ENCODE peak calls at places on chromosomes 12 and 14, in ten cellular contexts. One of them, this sample, is unnamed.

GRCh38 chr12:58931518-58931917 is 11.2 kb upstream of the LRIG3 start:
- DNase-seq in iris pigment epithelial cell: no peak
- DNase-seq in amygdala: no peak
- DNase-seq in B cell: no peak
- DNase-seq in T-helper 9 cell: no peak
- DNase-seq in HEK293T: no peak
- DNase-seq in renal cortical epithelial cell: no peak
- DNase-seq in psoas muscle: no peak
- DNase-seq in ELF-1: peak
- DNase-seq in upper lobe of right lung: no peak
- DNase-seq in this sample: no peak

GRCh38 chr14:93525691-93526451 is 95.1 kb downstream of the UNC79 start:
- DNase-seq in iris pigment epithelial cell: peak
- DNase-seq in amygdala: no peak
- DNase-seq in B cell: no peak
- DNase-seq in T-helper 9 cell: no peak
- DNase-seq in HEK293T: no peak
- DNase-seq in renal cortical epithelial cell: peak
- DNase-seq in psoas muscle: no peak
- DNase-seq in ELF-1: no peak
- DNase-seq in upper lobe of right lung: no peak
- DNase-seq in this sample: no peak

GRCh38 chr14:92728781-92729364 is 19.6 kb downstream of the LGMN start:
- DNase-seq in iris pigment epithelial cell: peak
- DNase-seq in amygdala: no peak
- DNase-seq in B cell: no peak
- DNase-seq in T-helper 9 cell: no peak
- DNase-seq in HEK293T: no peak
- DNase-seq in renal cortical epithelial cell: peak
- DNase-seq in psoas muscle: no peak
- DNase-seq in ELF-1: no peak
- DNase-seq in upper lobe of right lung: no peak
- DNase-seq in this sample: no peak

GRCh38 chr14:91607322-91608047 is 97.4 kb upstream of the PPP4R3A start:
- DNase-seq in iris pigment epithelial cell: no peak
- DNase-seq in amygdala: no peak
- DNase-seq in B cell: no peak
- DNase-seq in T-helper 9 cell: no peak
- DNase-seq in HEK293T: no peak
- DNase-seq in renal cortical epithelial cell: no peak
- DNase-seq in psoas muscle: no peak
- DNase-seq in ELF-1: no peak
- DNase-seq in upper lobe of right lung: no peak
- DNase-seq in this sample: no peak

GRCh38 chr12:1815108-1815507 is 5.3 kb upstream of the LRTM2 start:
- DNase-seq in iris pigment epithelial cell: no peak
- DNase-seq in amygdala: no peak
- DNase-seq in B cell: no peak
- DNase-seq in T-helper 9 cell: no peak
- DNase-seq in HEK293T: no peak
- DNase-seq in renal cortical epithelial cell: no peak
- DNase-seq in psoas muscle: no peak
- DNase-seq in ELF-1: no peak
- DNase-seq in upper lobe of right lung: no peak
- DNase-seq in this sample: no peak

GRCh38 chr14:30443368-30444007 is 115.5 kb upstream of the G2E3 start:
- DNase-seq in iris pigment epithelial cell: peak
- DNase-seq in amygdala: no peak
- DNase-seq in B cell: no peak
- DNase-seq in T-helper 9 cell: no peak
- DNase-seq in HEK293T: peak
- DNase-seq in renal cortical epithelial cell: peak
- DNase-seq in psoas muscle: no peak
- DNase-seq in ELF-1: no peak
- DNase-seq in upper lobe of right lung: no peak
- DNase-seq in this sample: peak

GRCh38 chr12:52528641-52529143 is 8.5 kb upstream of the KRT5 start:
- DNase-seq in iris pigment epithelial cell: no peak
- DNase-seq in amygdala: peak
- DNase-seq in B cell: no peak
- DNase-seq in T-helper 9 cell: no peak
- DNase-seq in HEK293T: no peak
- DNase-seq in renal cortical epithelial cell: no peak
- DNase-seq in psoas muscle: no peak
- DNase-seq in ELF-1: no peak
- DNase-seq in upper lobe of right lung: no peak
- DNase-seq in this sample: no peak

GRCh38 chr14:55705651-55706340 is 125.8 kb downstream of the KTN1 start:
- DNase-seq in iris pigment epithelial cell: no peak
- DNase-seq in amygdala: no peak
- DNase-seq in B cell: no peak
- DNase-seq in T-helper 9 cell: no peak
- DNase-seq in HEK293T: no peak
- DNase-seq in renal cortical epithelial cell: no peak
- DNase-seq in psoas muscle: no peak
- DNase-seq in ELF-1: no peak
- DNase-seq in upper lobe of right lung: peak
- DNase-seq in this sample: no peak

GRCh38 chr12:111389635-111390034 is 16.1 kb upstream of the SH2B3 start:
- DNase-seq in iris pigment epithelial cell: no peak
- DNase-seq in amygdala: no peak
- DNase-seq in B cell: no peak
- DNase-seq in T-helper 9 cell: no peak
- DNase-seq in HEK293T: no peak
- DNase-seq in renal cortical epithelial cell: no peak
- DNase-seq in psoas muscle: no peak
- DNase-seq in ELF-1: no peak
- DNase-seq in upper lobe of right lung: no peak
- DNase-seq in this sample: no peak

GRCh38 chr14:77151245-77151644 is 9.7 kb upstream of the ZDHHC22 start:
- DNase-seq in iris pigment epithelial cell: peak
- DNase-seq in amygdala: no peak
- DNase-seq in B cell: no peak
- DNase-seq in T-helper 9 cell: no peak
- DNase-seq in HEK293T: peak
- DNase-seq in renal cortical epithelial cell: no peak
- DNase-seq in psoas muscle: no peak
- DNase-seq in ELF-1: peak
- DNase-seq in upper lobe of right lung: no peak
- DNase-seq in this sample: no peak

GRCh38 chr12:124704619-124705018 is 137.2 kb upstream of the NCOR2 start:
- DNase-seq in iris pigment epithelial cell: no peak
- DNase-seq in amygdala: no peak
- DNase-seq in B cell: no peak
- DNase-seq in T-helper 9 cell: no peak
- DNase-seq in HEK293T: no peak
- DNase-seq in renal cortical epithelial cell: no peak
- DNase-seq in psoas muscle: no peak
- DNase-seq in ELF-1: no peak
- DNase-seq in upper lobe of right lung: no peak
- DNase-seq in this sample: no peak

GRCh38 chr12:5428332-5429221 is 3.3 kb upstream of the NTF3 start:
- DNase-seq in iris pigment epithelial cell: peak
- DNase-seq in amygdala: no peak
- DNase-seq in B cell: no peak
- DNase-seq in T-helper 9 cell: no peak
- DNase-seq in HEK293T: no peak
- DNase-seq in renal cortical epithelial cell: peak
- DNase-seq in psoas muscle: no peak
- DNase-seq in ELF-1: peak
- DNase-seq in upper lobe of right lung: no peak
- DNase-seq in this sample: no peak

GRCh38 chr12:120488057-120488660 is 7.8 kb upstream of the DYNLL1 start:
- DNase-seq in iris pigment epithelial cell: no peak
- DNase-seq in amygdala: peak
- DNase-seq in B cell: no peak
- DNase-seq in T-helper 9 cell: no peak
- DNase-seq in HEK293T: no peak
- DNase-seq in renal cortical epithelial cell: no peak
- DNase-seq in psoas muscle: no peak
- DNase-seq in ELF-1: no peak
- DNase-seq in upper lobe of right lung: no peak
- DNase-seq in this sample: no peak

GRCh38 chr12:129084875-129085826 is 231.9 kb downstream of the GLT1D1 start:
- DNase-seq in iris pigment epithelial cell: no peak
- DNase-seq in amygdala: no peak
- DNase-seq in B cell: no peak
- DNase-seq in T-helper 9 cell: no peak
- DNase-seq in HEK293T: no peak
- DNase-seq in renal cortical epithelial cell: no peak
- DNase-seq in psoas muscle: no peak
- DNase-seq in ELF-1: no peak
- DNase-seq in upper lobe of right lung: no peak
- DNase-seq in this sample: no peak

GRCh38 chr14:27391331-27391730 is 793.5 kb upstream of the NOVA1 start:
- DNase-seq in iris pigment epithelial cell: peak
- DNase-seq in amygdala: no peak
- DNase-seq in B cell: no peak
- DNase-seq in T-helper 9 cell: no peak
- DNase-seq in HEK293T: no peak
- DNase-seq in renal cortical epithelial cell: peak
- DNase-seq in psoas muscle: no peak
- DNase-seq in ELF-1: no peak
- DNase-seq in upper lobe of right lung: no peak
- DNase-seq in this sample: no peak

GRCh38 chr12:130925616-130926015 is 28.1 kb upstream of the ADGRD1 start:
- DNase-seq in iris pigment epithelial cell: peak
- DNase-seq in amygdala: peak
- DNase-seq in B cell: no peak
- DNase-seq in T-helper 9 cell: no peak
- DNase-seq in HEK293T: no peak
- DNase-seq in renal cortical epithelial cell: no peak
- DNase-seq in psoas muscle: no peak
- DNase-seq in ELF-1: no peak
- DNase-seq in upper lobe of right lung: no peak
- DNase-seq in this sample: no peak

GRCh38 chr12:74408601-74409166 is 129.0 kb upstream of the ATXN7L3B start:
- DNase-seq in iris pigment epithelial cell: no peak
- DNase-seq in amygdala: no peak
- DNase-seq in B cell: no peak
- DNase-seq in T-helper 9 cell: no peak
- DNase-seq in HEK293T: no peak
- DNase-seq in renal cortical epithelial cell: no peak
- DNase-seq in psoas muscle: no peak
- DNase-seq in ELF-1: no peak
- DNase-seq in upper lobe of right lung: no peak
- DNase-seq in this sample: no peak

GRCh38 chr12:98939350-98939749 is 294.3 kb downstream of the APAF1 start:
- DNase-seq in iris pigment epithelial cell: peak
- DNase-seq in amygdala: peak
- DNase-seq in B cell: no peak
- DNase-seq in T-helper 9 cell: no peak
- DNase-seq in HEK293T: peak
- DNase-seq in renal cortical epithelial cell: peak
- DNase-seq in psoas muscle: no peak
- DNase-seq in ELF-1: peak
- DNase-seq in upper lobe of right lung: no peak
- DNase-seq in this sample: no peak

GRCh38 chr14:49249022-49249421 is 337.2 kb downstream of the RPS29 start:
- DNase-seq in iris pigment epithelial cell: no peak
- DNase-seq in amygdala: no peak
- DNase-seq in B cell: no peak
- DNase-seq in T-helper 9 cell: no peak
- DNase-seq in HEK293T: no peak
- DNase-seq in renal cortical epithelial cell: peak
- DNase-seq in psoas muscle: no peak
- DNase-seq in ELF-1: no peak
- DNase-seq in upper lobe of right lung: no peak
- DNase-seq in this sample: no peak

GRCh38 chr12:62584619-62585018 is 118.0 kb downstream of the MON2 start:
- DNase-seq in iris pigment epithelial cell: no peak
- DNase-seq in amygdala: no peak
- DNase-seq in B cell: no peak
- DNase-seq in T-helper 9 cell: no peak
- DNase-seq in HEK293T: no peak
- DNase-seq in renal cortical epithelial cell: no peak
- DNase-seq in psoas muscle: no peak
- DNase-seq in ELF-1: no peak
- DNase-seq in upper lobe of right lung: no peak
- DNase-seq in this sample: no peak

GRCh38 chr14:63777024-63777423 is 49.2 kb upstream of the SGPP1 start:
- DNase-seq in iris pigment epithelial cell: peak
- DNase-seq in amygdala: no peak
- DNase-seq in B cell: no peak
- DNase-seq in T-helper 9 cell: no peak
- DNase-seq in HEK293T: no peak
- DNase-seq in renal cortical epithelial cell: peak
- DNase-seq in psoas muscle: no peak
- DNase-seq in ELF-1: no peak
- DNase-seq in upper lobe of right lung: no peak
- DNase-seq in this sample: peak

GRCh38 chr14:88023658-88024187 is 18.8 kb downstream of the GPR65 start:
- DNase-seq in iris pigment epithelial cell: no peak
- DNase-seq in amygdala: no peak
- DNase-seq in B cell: no peak
- DNase-seq in T-helper 9 cell: no peak
- DNase-seq in HEK293T: no peak
- DNase-seq in renal cortical epithelial cell: no peak
- DNase-seq in psoas muscle: no peak
- DNase-seq in ELF-1: no peak
- DNase-seq in upper lobe of right lung: no peak
- DNase-seq in this sample: no peak

GRCh38 chr14:91155626-91156089 is 41.8 kb downstream of the DGLUCY start:
- DNase-seq in iris pigment epithelial cell: no peak
- DNase-seq in amygdala: no peak
- DNase-seq in B cell: no peak
- DNase-seq in T-helper 9 cell: no peak
- DNase-seq in HEK293T: no peak
- DNase-seq in renal cortical epithelial cell: no peak
- DNase-seq in psoas muscle: no peak
- DNase-seq in ELF-1: no peak
- DNase-seq in upper lobe of right lung: no peak
- DNase-seq in this sample: no peak

GRCh38 chr12:67909091-67909531 is 80.1 kb upstream of the IFNG-AS1 start:
- DNase-seq in iris pigment epithelial cell: peak
- DNase-seq in amygdala: no peak
- DNase-seq in B cell: no peak
- DNase-seq in T-helper 9 cell: no peak
- DNase-seq in HEK293T: no peak
- DNase-seq in renal cortical epithelial cell: peak
- DNase-seq in psoas muscle: no peak
- DNase-seq in ELF-1: no peak
- DNase-seq in upper lobe of right lung: no peak
- DNase-seq in this sample: peak

GRCh38 chr12:53785161-53785560 is 33.4 kb upstream of the CISTR start:
- DNase-seq in iris pigment epithelial cell: no peak
- DNase-seq in amygdala: no peak
- DNase-seq in B cell: no peak
- DNase-seq in T-helper 9 cell: no peak
- DNase-seq in HEK293T: no peak
- DNase-seq in renal cortical epithelial cell: no peak
- DNase-seq in psoas muscle: no peak
- DNase-seq in ELF-1: no peak
- DNase-seq in upper lobe of right lung: no peak
- DNase-seq in this sample: peak

GRCh38 chr14:30874999-30875787 is 834 bp downstream of the COCH start:
- DNase-seq in iris pigment epithelial cell: no peak
- DNase-seq in amygdala: peak
- DNase-seq in B cell: peak
- DNase-seq in T-helper 9 cell: no peak
- DNase-seq in HEK293T: no peak
- DNase-seq in renal cortical epithelial cell: no peak
- DNase-seq in psoas muscle: no peak
- DNase-seq in ELF-1: peak
- DNase-seq in upper lobe of right lung: no peak
- DNase-seq in this sample: no peak

GRCh38 chr12:124551268-124552144 is 15.9 kb downstream of the NCOR2 start:
- DNase-seq in iris pigment epithelial cell: no peak
- DNase-seq in amygdala: peak
- DNase-seq in B cell: peak
- DNase-seq in T-helper 9 cell: no peak
- DNase-seq in HEK293T: peak
- DNase-seq in renal cortical epithelial cell: no peak
- DNase-seq in psoas muscle: no peak
- DNase-seq in ELF-1: peak
- DNase-seq in upper lobe of right lung: peak
- DNase-seq in this sample: no peak

GRCh38 chr12:56487448-56488040 is 417 bp downstream of the GLS2 start:
- DNase-seq in iris pigment epithelial cell: no peak
- DNase-seq in amygdala: peak
- DNase-seq in B cell: peak
- DNase-seq in T-helper 9 cell: no peak
- DNase-seq in HEK293T: peak
- DNase-seq in renal cortical epithelial cell: no peak
- DNase-seq in psoas muscle: peak
- DNase-seq in ELF-1: peak
- DNase-seq in upper lobe of right lung: peak
- DNase-seq in this sample: peak

This sample was measured in LoVo.